ENCODE peak calls at places on chromosomes 16 and 17, in ten cellular contexts. E is IMR-90; G is BJ; B is CD8-positive, alpha-beta memory T cell; X is upper lobe of right lung; H is CD4-positive, CD25-positive, alpha-beta regulatory T cell; L is MM.1S; D is Caco-2; T is CD4-positive, alpha-beta memory T cell; P is PC-3. Z is an unnamed sample. For H3K27me3 and H3K36me3, the result is how much of the 10 kb centered on the place peaks cover.

GRCh38 chr17:61306003-61306402 is 93.6 kb upstream of the TBX2 start:
- DNase-seq in H (no peak), B (no peak), T (no peak), E (no peak), P (peak), D (no peak), X (no peak), G (no peak), L (no peak), Z (no peak)

GRCh38 chr17:42843358-42843934 is 934 bp upstream of the AOC2 start:
- DNase-seq in L (no peak), T (no peak), G (no peak), P (peak), E (peak), B (no peak), D (no peak), H (peak), X (no peak), Z (peak)

GRCh38 chr17:2718150-2718938 is 6.8 kb upstream of the CLUH start:
- DNase-seq in T (no peak), B (no peak), P (no peak), E (no peak), X (no peak), L (no peak), D (no peak), G (no peak), H (no peak), Z (no peak)

GRCh38 chr17:60153606-60154355 is 4.0 kb downstream of the CA4 start:
- DNase-seq in G (no peak), X (peak), T (no peak), P (no peak), L (no peak), D (peak), H (no peak), B (no peak), E (no peak), Z (peak)

GRCh38 chr17:45046536-45047125 is 4.8 kb downstream of the DCAKD start:
- DNase-seq in E (peak), D (no peak), T (no peak), X (no peak), L (no peak), H (no peak), G (no peak), P (peak), B (no peak), Z (no peak)

GRCh38 chr16:67953641-67954375 is 9.9 kb upstream of the LCAT start:
- DNase-seq in D (no peak), G (no peak), T (no peak), E (no peak), L (no peak), H (no peak), X (no peak), B (no peak), P (no peak), Z (no peak)

GRCh38 chr17:35514561-35514960 is 22.9 kb downstream of the SLFN12L start:
- DNase-seq in T (no peak), D (no peak), E (no peak), B (no peak), G (no peak), P (no peak), X (no peak), L (no peak), H (no peak), Z (no peak)

GRCh38 chr17:50583636-50584035 is 23.1 kb downstream of the CACNA1G start:
- DNase-seq in P (no peak), G (no peak), T (no peak), B (no peak), D (no peak), L (no peak), X (no peak), H (no peak), E (no peak), Z (peak)

GRCh38 chr17:41758601-41759000 is 24.2 kb upstream of the HAP1 start:
- DNase-seq in E (no peak), H (no peak), L (no peak), D (no peak), T (no peak), G (no peak), B (no peak), X (no peak), P (no peak), Z (no peak)

GRCh38 chr17:58870747-58871146 is 115.1 kb downstream of the PPM1E start:
- DNase-seq in P (peak), G (no peak), H (no peak), B (no peak), E (no peak), X (no peak), L (no peak), D (no peak), T (no peak), Z (no peak)

GRCh38 chr16:54136276-54136625 is 150.3 kb downstream of the IRX3 start:
- DNase-seq in G (no peak), H (no peak), T (no peak), D (no peak), X (no peak), E (peak), L (no peak), B (no peak), P (peak), Z (no peak)
- H3K4me3 ChIP-seq in G (no peak), H (no peak), T (no peak), D (no peak), X (no peak), E (no peak), L (no peak), B (no peak), P (no peak), Z (no peak)

GRCh38 chr17:28476076-28476475 is 2.6 kb downstream of the SLC13A2 start:
- DNase-seq in L (no peak), X (peak), E (no peak), P (no peak), T (no peak), H (no peak), G (no peak), B (no peak), D (no peak), Z (no peak)

GRCh38 chr17:28474035-28474640 is 694 bp downstream of the SLC13A2 start:
- DNase-seq in D (peak), X (no peak), P (no peak), B (no peak), E (no peak), L (no peak), H (no peak), G (no peak), T (no peak), Z (no peak)

GRCh38 chr17:28472871-28473497 is 460 bp upstream of the SLC13A2 start:
- DNase-seq in E (no peak), P (no peak), H (no peak), L (no peak), T (no peak), X (no peak), G (no peak), B (no peak), D (peak), Z (no peak)

GRCh38 chr17:28473542-28473941 is at the start of gene SLC13A2:
- DNase-seq in D (peak), T (no peak), L (no peak), E (no peak), X (no peak), H (no peak), G (no peak), P (no peak), B (no peak), Z (peak)

DNA sequence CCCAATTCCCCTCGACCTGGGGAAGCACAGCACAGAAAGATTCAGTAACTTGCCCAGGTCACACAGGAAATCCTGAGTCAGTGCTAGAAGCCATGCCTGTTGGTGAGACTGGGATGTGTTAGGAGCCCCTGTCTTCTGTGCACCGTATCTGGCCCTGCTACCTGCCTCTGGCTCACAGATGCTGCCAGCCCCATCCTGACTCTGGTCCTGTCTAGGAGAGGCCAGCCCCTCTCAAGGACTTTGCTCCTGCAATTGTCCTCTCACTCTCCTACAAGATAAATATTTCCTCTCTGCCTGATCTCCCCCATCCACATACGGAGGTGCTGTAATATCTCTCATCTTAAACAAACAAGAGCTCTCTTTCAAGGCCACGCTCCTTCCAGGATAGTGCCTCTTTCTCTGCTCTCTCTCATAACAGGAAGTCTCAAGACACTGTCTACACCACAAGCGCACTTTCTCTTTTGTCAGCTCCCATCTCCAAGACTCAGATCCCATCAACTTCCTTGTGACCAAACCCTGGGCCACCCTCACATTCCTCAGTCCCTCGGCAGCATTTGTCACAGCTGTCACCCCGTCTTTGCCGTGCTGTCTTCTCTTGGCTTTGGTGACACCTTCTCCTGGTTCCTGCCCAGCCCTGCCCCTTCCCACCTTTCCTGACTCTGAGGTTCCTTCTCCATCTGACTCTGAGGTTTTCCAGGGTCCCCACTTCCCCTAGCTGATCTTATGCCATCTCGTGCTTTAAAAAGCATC is 1.9 kb downstream of the SLC13A2 start:
- DNase-seq in L (no peak), B (no peak), P (peak), D (peak), T (no peak), H (peak), G (no peak), E (no peak), X (peak), Z (no peak)
- H3K27me3 ChIP-seq in L (under half), B (under half), P (under half), D (under half), T (under half), H (under half), G (under half), E (under half), X (under half), Z (under half)

DNA sequence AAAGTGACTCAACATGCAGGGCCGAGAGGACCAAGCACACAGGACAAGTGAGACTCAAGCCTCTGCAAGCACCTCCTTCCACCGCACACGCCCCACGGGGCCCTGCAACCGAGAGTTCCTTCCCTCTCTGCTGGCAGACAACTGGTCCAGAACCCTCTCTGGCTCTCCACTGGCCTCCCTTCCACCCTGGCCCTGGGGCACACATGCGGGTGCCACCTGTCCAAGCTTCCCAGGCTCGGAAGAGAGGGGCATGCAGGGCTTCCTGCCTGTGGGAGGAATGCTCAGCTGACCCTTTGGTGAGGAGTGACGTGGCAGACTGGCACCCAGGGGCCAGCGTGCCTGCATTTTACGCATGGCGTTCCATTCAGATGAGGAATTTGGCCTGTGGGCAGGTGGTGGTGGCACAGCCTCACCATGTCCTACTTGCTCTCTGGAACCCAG is 59.8 kb downstream of the PIPOX start:
- DNase-seq in B (no peak), E (no peak), H (no peak), L (no peak), T (no peak), G (no peak), P (no peak), X (no peak), D (no peak), Z (no peak)
- H3K36me3 ChIP-seq in B (under half), E (half or more), H (half or more), L (under half), T (half or more), G (under half), P (under half), X (half or more), D (under half), Z (under half)

GRCh38 chr16:49277386-49277742 is 4.3 kb downstream of the CBLN1 start:
- DNase-seq in X (no peak), P (no peak), G (no peak), T (no peak), B (no peak), L (no peak), H (no peak), D (no peak), E (no peak), Z (peak)
- H3K4me3 ChIP-seq in X (no peak), P (no peak), G (no peak), T (no peak), B (no peak), L (no peak), H (no peak), D (no peak), E (no peak), Z (no peak)

GRCh38 chr16:28283173-28283572 is 9.2 kb upstream of the SBK1 start:
- DNase-seq in H (no peak), B (no peak), P (no peak), D (no peak), G (no peak), L (no peak), E (no peak), X (no peak), T (no peak), Z (peak)

GRCh38 chr16:28279006-28279405 is 13.3 kb upstream of the SBK1 start:
- DNase-seq in D (no peak), B (no peak), P (no peak), L (no peak), E (no peak), T (peak), G (no peak), H (peak), X (no peak), Z (no peak)

GRCh38 chr16:28283798-28284577 is 8.3 kb upstream of the SBK1 start:
- DNase-seq in E (no peak), G (no peak), B (no peak), T (no peak), H (no peak), P (no peak), D (no peak), L (no peak), X (no peak), Z (peak)

GRCh38 chr16:28282045-28282444 is 10.3 kb upstream of the SBK1 start:
- DNase-seq in T (no peak), X (no peak), E (no peak), L (no peak), P (no peak), D (no peak), H (no peak), B (no peak), G (no peak), Z (peak)

DNA sequence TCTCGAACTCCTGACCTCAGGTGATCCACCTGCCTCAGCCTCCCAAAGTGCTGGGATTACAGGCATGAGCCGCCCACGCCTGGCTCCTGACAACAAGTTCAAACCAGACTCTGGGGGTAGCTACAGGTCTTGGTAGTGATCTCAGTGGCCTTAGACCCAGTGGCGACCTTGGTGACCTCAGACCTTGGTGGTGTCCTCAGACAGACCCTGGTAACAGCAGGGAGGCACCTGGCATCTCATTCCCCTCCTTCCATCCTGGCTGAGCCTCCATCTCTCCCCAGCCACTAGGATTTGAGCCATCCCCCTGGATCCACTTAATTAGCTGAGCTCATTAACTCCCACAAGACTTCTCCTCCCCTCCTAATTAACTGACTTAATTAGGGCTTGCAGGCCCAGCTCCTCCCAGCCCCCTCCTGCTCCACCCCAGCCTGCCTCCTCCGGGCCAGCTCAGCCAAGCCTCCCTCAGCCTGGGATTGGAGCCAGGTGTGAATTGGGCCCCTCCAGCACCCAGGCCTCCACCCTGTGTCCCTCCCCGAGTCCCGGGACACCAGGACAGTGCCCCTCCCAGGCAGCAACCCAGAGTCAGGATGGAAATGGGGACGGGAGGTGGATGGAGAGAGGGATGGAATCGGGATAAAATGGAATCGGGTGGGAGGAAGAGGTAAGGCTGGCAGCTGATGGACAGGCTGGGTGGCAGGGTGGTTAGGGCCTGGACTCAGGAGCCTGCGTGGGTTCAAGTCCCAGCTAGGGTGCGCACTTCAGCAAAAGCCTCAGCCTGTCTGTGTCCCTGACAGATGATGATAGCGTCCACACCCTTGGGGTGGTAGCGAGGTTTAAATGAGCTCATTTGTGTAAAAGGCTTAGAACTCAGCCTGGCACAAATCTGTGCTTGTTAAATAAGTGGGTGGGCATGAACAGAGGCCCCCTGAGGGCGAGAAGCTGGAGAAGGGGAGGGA is 11.2 kb upstream of the SBK1 start:
- DNase-seq in T (no peak), L (no peak), B (no peak), D (no peak), E (no peak), X (no peak), P (no peak), G (no peak), H (peak), Z (peak)
- H3K27me3 ChIP-seq in T (under half), L (under half), B (under half), D (under half), E (under half), X (under half), P (under half), G (under half), H (under half), Z (under half)

GRCh38 chr17:77090476-77090875 is 50.3 kb upstream of the SEC14L1 start:
- DNase-seq in P (no peak), T (no peak), D (no peak), H (no peak), X (no peak), L (peak), B (no peak), G (no peak), E (no peak), Z (no peak)

GRCh38 chr17:77095461-77095860 is 45.3 kb upstream of the SEC14L1 start:
- DNase-seq in D (no peak), P (no peak), H (no peak), B (no peak), G (no peak), L (peak), T (no peak), X (no peak), E (no peak), Z (no peak)

GRCh38 chr17:77089118-77089477 is 51.7 kb upstream of the SEC14L1 start:
- DNase-seq in B (no peak), H (peak), L (peak), X (no peak), P (peak), G (no peak), T (no peak), E (no peak), D (no peak), Z (no peak)

GRCh38 chr17:77088455-77089117 is 52.2 kb upstream of the SEC14L1 start:
- DNase-seq in X (peak), P (peak), G (peak), H (peak), B (peak), L (peak), E (peak), T (peak), D (peak), Z (peak)

DNA sequence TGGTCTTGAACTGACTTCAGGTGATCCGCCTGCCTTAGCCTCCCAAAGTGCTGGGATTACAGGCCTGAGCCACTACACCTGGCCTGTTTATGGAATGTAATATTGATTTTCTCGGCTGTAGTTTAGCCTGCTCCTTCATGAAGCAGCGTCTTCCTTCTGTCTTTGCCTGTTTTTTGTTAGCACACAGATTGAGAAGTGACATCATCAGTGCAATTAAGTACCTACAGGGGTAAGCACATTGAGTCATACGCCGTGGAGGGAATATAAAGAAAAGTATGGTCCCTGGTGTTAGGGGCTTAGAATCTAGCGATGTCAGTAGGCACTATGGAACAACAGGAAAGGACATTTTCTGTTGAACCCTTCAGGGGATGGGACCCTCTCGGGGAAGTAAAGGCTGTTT is 48.7 kb upstream of the SEC14L1 start:
- DNase-seq in H (no peak), G (no peak), X (no peak), D (no peak), E (no peak), T (no peak), B (no peak), L (no peak), P (no peak), Z (no peak)
- H3K36me3 ChIP-seq in H (under half), G (under half), X (half or more), D (under half), E (under half), T (under half), B (under half), L (under half), P (under half), Z (under half)

GRCh38 chr16:83772806-83773205 is 35.0 kb upstream of the HSBP1 start:
- DNase-seq in T (no peak), E (no peak), H (no peak), B (no peak), L (no peak), P (no peak), X (no peak), D (no peak), G (no peak), Z (no peak)
- H3K4me3 ChIP-seq in T (no peak), E (no peak), H (no peak), B (no peak), L (no peak), P (no peak), X (no peak), D (no peak), G (no peak), Z (no peak)

GRCh38 chr17:36731091-36731490 is 129.7 kb downstream of the MRM1 start:
- DNase-seq in T (no peak), H (no peak), X (no peak), P (peak), G (no peak), B (no peak), L (no peak), D (no peak), E (no peak), Z (no peak)
- H3K27me3 ChIP-seq in T (under half), H (under half), X (under half), P (under half), G (under half), B (under half), L (half or more), D (under half), E (under half), Z (under half)